ENCODE peak calls at places on chromosomes 13 and 19, in seven cellular contexts. Z is tibial artery, O is right lobe of liver, U is cardiac muscle cell, Q is AG04450, F is Calu3, S is Peyer's patch. N is an unnamed sample.

GRCh38 chr19:3611841-3612240 is 5.2 kb upstream of the TBXA2R start:
- DNase-seq in S (no peak), Z (no peak), O (no peak), F (no peak), U (no peak), Q (no peak), N (no peak)

GRCh38 chr19:38806371-38806770 is 6.4 kb downstream of the LGALS4 start:
- DNase-seq in U (no peak), Z (no peak), O (no peak), S (no peak), Q (no peak), F (no peak), N (no peak)

GRCh38 chr13:98105929-98106336 is 37.0 kb upstream of the FARP1 start:
- DNase-seq in U (peak), F (no peak), S (no peak), Q (no peak), Z (no peak), O (peak), N (no peak)

GRCh38 chr13:55654243-55654642 is 1486.5 kb upstream of the PRR20A start:
- DNase-seq in S (no peak), F (no peak), Z (no peak), Q (no peak), U (no peak), O (no peak), N (no peak)

GRCh38 chr13:69287050-69287698 is 820.5 kb upstream of the ATXN8OS start:
- DNase-seq in U (no peak), Z (no peak), O (no peak), S (no peak), Q (no peak), F (no peak), N (no peak)

GRCh38 chr19:15280048-15280725 is 47.9 kb upstream of the EPHX3 start:
- DNase-seq in Z (no peak), Q (no peak), U (no peak), F (no peak), S (no peak), O (no peak), N (no peak)

GRCh38 chr13:102606537-102607309 is 9.9 kb downstream of the TPP2 start:
- DNase-seq in F (no peak), O (no peak), Z (no peak), U (no peak), S (no peak), Q (no peak), N (no peak)

GRCh38 chr13:83085186-83085900 is 796.9 kb downstream of the SLITRK1 start:
- DNase-seq in F (no peak), Q (no peak), U (peak), O (no peak), S (no peak), Z (no peak), N (no peak)

GRCh38 chr13:46334008-46334407 is 53.0 kb downstream of the RUBCNL start:
- DNase-seq in S (no peak), Q (no peak), Z (no peak), U (no peak), O (no peak), F (no peak), N (no peak)

GRCh38 chr19:11479470-11480080 is 1.3 kb downstream of the ELAVL3 start:
- DNase-seq in O (no peak), Q (no peak), F (no peak), U (peak), S (peak), Z (no peak), N (peak)

GRCh38 chr19:2631213-2631821 is 71.2 kb downstream of the GNG7 start:
- DNase-seq in Q (no peak), Z (no peak), U (peak), S (no peak), O (no peak), F (no peak), N (no peak)

GRCh38 chr13:99432637-99433542 is 68.4 kb upstream of the TM9SF2 start:
- DNase-seq in S (peak), Q (no peak), O (peak), F (no peak), Z (peak), U (peak), N (peak)

GRCh38 chr19:41218615-41219507 is at the start of gene AXL:
- DNase-seq in U (peak), O (peak), Q (no peak), F (peak), Z (peak), S (peak), N (peak)

GRCh38 chr13:30466358-30466714 is 600 bp upstream of the HMGB1 start:
- DNase-seq in O (no peak), Z (no peak), F (no peak), U (no peak), Q (no peak), S (no peak), N (no peak)

GRCh38 chr13:110108348-110109139 is 198.4 kb downstream of the COL4A1 start:
- DNase-seq in O (peak), Z (peak), U (peak), F (peak), Q (peak), S (no peak), N (peak)

GRCh38 chr19:42683917-42684513 is 56.3 kb downstream of the PSG3 start:
- DNase-seq in U (peak), S (no peak), O (no peak), Q (no peak), Z (no peak), F (peak), N (peak)

GRCh38 chr19:56538761-56539263 is at the start of gene ZFP28:
- DNase-seq in F (no peak), S (peak), Z (peak), U (no peak), Q (no peak), O (peak), N (peak)

GRCh38 chr13:92460479-92460878 is 766.1 kb upstream of the GPC6 start:
- DNase-seq in O (no peak), Z (no peak), U (peak), S (no peak), F (no peak), Q (no peak), N (no peak)

GRCh38 chr19:55209430-55210119 is at the start of gene PTPRH:
- DNase-seq in F (peak), U (no peak), O (peak), Z (no peak), S (peak), Q (no peak), N (no peak)

GRCh38 chr13:110651726-110652230 is 36.4 kb downstream of the NAXD start:
- DNase-seq in S (no peak), Z (no peak), O (no peak), U (no peak), F (no peak), Q (no peak), N (no peak)

DNA sequence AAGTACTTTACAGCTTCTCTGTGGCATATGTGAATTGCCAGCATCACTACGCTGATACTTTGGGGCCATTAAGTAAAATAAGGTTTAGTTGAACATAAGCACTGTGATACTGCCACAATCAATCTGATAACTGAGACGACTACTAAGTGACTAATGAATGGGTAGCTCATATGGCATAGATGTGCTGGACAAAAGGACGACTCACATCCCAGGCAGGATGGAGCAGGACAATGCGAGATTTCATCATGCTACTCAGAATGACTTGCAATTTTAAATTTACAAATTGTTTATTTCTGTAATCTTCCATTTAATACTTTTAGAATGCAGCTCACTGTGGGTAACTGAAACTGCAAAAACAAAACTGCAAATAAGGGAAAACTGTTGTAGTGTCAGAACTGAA is 13.6 kb downstream of the CCDC122 start:
- DNase-seq in S (no peak), Q (peak), U (peak), F (no peak), Z (no peak), O (no peak), N (no peak)
- TF ChIP-seq CTCF in S (no peak), Q (no peak), U (no peak), F (no peak), Z (no peak), O (no peak), N (no peak)

GRCh38 chr13:27834095-27834494 is 41.8 kb downstream of the GSX1 start:
- DNase-seq in S (no peak), F (no peak), U (no peak), Q (no peak), Z (no peak), O (no peak), N (no peak)
- TF ChIP-seq CTCF in S (no peak), F (no peak), U (no peak), Q (no peak), Z (no peak), O (no peak), N (no peak)

GRCh38 chr19:49817964-49818690 is at the start of gene MED25:
- DNase-seq in U (peak), S (peak), O (peak), F (peak), Q (peak), Z (peak), N (peak)
- TF ChIP-seq CTCF in U (no peak), S (peak), O (peak), F (no peak), Q (peak), Z (peak), N (no peak)

DNA sequence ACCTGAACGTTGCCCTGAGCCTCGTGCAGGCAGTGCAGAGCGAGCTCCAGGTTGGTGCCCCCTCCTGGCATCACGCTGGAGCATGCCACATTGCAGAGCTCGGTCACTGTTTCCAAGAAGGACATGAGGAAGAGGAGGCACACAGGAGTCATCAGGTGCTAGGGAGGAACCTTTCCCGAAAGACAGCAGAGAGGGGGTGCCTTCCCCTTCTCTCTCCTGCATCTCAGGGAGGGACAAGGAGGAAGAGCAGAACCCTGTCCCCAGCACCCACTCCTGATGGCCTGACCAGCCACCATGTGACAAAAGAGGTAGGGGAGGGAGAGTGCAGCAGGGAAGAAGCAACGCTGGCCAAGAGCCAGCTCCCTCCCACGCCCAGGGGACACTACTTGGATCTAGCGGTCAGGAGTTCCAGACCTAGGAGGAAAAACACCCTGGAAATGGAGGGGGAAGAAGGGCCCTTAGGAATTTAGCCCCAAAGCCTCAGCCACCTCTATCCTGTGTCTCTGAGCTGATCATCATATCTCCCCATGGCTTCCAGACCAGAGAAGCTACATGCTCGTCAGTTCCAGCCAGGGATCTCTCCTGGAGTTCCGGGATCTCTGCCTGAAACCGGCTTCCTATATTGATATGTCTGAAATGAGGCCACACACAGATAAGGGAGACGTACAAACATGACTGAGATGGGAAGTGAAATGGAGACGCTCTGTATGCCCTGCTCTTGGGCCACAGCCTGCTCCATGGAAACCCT is 17.0 kb upstream of the NAPA start:
- DNase-seq in F (no peak), U (peak), O (no peak), Z (no peak), Q (no peak), S (no peak), N (no peak)
- TF ChIP-seq CTCF in F (no peak), U (no peak), O (no peak), Z (no peak), Q (no peak), S (no peak), N (no peak)

DNA sequence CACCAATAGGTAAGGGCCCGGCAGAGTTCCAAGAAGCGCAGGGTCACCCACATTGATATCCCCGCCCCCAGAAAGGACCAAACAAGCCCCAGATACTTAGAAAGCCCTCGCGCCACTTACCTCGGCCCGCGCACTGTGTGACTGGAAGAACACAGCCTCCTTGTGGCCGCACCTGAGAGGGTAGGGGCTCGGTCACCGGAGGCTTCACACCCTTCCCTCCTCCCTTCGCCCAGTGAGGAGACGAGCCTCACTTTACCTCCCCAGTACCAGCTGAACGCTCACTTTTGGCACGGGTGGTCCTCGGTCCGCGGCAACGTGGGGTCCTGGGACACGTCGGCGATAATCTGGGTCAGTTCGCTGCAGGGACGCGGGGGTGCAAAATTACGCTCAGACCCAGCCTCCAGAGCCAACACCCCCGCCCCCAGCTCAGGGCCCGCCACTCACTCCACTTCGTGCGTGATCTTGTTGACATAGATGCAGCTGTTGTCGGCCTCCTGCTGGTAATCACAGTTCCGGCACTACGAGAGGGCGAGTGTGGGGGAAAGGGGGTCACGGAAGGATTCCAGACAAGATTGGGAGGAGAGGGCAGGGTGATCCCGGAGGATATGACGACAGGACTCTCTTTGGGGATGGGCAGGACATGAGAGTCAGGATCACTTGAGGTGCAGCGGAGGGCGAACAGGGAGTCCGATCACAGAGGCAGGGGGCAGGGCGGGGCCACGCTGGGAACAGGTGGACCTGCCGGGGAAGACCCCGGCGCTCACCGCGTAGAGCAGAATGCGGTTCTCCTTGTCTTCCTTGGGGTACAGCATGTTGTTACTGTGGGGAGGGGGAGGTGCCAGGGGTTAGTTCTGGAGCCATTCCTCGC is 546 bp downstream of the POLR2I start:
- DNase-seq in S (no peak), Z (peak), F (no peak), U (peak), Q (no peak), O (no peak), N (peak)
- TF ChIP-seq CTCF in S (no peak), Z (no peak), F (no peak), U (no peak), Q (peak), O (no peak), N (no peak)

GRCh38 chr13:23888658-23889597 is at the start of gene MIPEP:
- DNase-seq in Q (peak), O (peak), U (peak), F (peak), S (peak), Z (peak), N (peak)

GRCh38 chr13:23889598-23890224 is 511 bp upstream of the MIPEP start:
- DNase-seq in O (no peak), U (no peak), Q (no peak), Z (no peak), S (no peak), F (no peak), N (no peak)
- TF ChIP-seq CTCF in O (no peak), U (no peak), Q (no peak), Z (no peak), S (no peak), F (no peak), N (no peak)

DNA sequence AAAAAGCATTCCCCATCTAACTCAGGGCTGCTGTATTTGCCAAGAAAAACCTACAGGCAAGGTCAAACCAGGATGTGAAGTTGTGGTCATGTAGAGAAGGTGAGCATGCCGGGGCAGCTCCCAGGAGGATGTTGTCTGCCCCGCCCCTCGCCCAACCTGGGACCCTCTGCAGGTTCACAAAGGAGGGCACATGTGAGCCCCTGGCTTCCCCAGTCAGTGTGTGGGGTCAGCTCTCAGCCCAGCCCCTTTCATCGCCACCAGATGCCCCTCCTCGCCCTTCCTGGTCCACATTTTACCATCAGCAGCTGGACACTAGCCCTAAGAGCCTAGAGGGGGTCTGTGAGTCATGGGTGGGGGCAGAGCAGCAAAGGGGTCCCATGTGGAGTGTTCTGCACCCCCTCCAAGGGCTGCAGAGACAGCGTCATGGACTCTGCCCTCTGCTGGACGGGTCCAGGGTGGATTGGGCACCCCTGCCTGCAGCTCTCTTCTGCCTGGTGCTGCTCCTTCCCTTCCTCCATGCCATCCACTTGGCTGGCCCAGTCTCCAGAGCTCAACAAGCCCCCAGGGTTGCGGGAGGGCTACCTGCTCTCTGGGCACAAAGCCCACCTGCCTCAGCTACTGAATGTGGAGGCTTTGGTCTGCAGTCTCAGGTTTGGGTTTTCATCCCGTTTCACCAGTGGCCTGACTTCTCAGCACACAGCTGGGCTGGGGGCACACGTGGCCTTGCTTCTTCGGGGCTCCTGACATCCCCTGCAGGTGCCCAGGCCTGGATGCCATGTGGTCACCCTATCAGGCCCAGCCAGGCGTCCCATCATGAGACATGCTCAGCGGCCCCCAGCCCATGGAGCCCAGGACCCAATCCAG is 3.7 kb downstream of the PLEKHF1 start:
- DNase-seq in S (no peak), F (no peak), Z (no peak), O (peak), U (no peak), Q (no peak), N (no peak)
- TF ChIP-seq CTCF in S (no peak), F (no peak), Z (no peak), O (peak), U (peak), Q (peak), N (no peak)

GRCh38 chr13:27406178-27406939 is 18.1 kb upstream of the GTF3A start:
- DNase-seq in Q (no peak), S (no peak), Z (no peak), O (no peak), F (no peak), U (peak), N (no peak)
- TF ChIP-seq CTCF in Q (peak), S (peak), Z (peak), O (peak), F (peak), U (peak), N (peak)

N was measured in nephron progenitor cell.